ENCODE peak calls at places on chromosomes 4 and X, in seven cellular contexts. G, J, E, S, Y, B and O are unnamed samples.
A peak's percentile ranks its signal among the peaks of the same experiment; 100 is the strongest.

GRCh38 chr4:183147191-183147590 is 48.1 kb downstream of the WWC2 start:
- DNase-seq in G (no peak), J (no peak), E (no peak), S (no peak), Y (no peak), B (no peak), O (no peak)

GRCh38 chr4:121266982-121267381 is 102.9 kb upstream of the TNIP3 start:
- DNase-seq in G (no peak), J (no peak), E (no peak), S (no peak), Y (no peak), B (no peak), O (no peak)

GRCh38 chrX:110421499-110422455 is 63.1 kb downstream of the RTL9 start:
- DNase-seq in G (no peak), J (no peak), E (no peak), S (no peak), Y (no peak), B (no peak), O (no peak)

GRCh38 chr4:141154725-141155124 is 21.5 kb upstream of the RNF150 start:
- DNase-seq in G (no peak), J (no peak), E (no peak), S (no peak), Y (no peak), B (no peak), O (no peak)

GRCh38 chr4:163702736-163703135 is 208.2 kb downstream of the TMA16 start:
- DNase-seq in G (no peak), J (no peak), E (no peak), S (no peak), Y (no peak), B (no peak), O (no peak)

GRCh38 chrX:38327775-38328081 is 419 bp upstream of the RPGR start:
- DNase-seq in G (no peak), J (no peak), E (no peak), S (no peak), Y (no peak), B (no peak), O (no peak)

GRCh38 chr4:88002786-88003185 is 4.6 kb upstream of the PKD2 start:
- DNase-seq in G (no peak), J (no peak), E (no peak), S (no peak), Y (no peak), B (no peak), O (no peak)

GRCh38 chr4:57044279-57044678 is 65.6 kb downstream of the POLR2B start:
- DNase-seq in G (no peak), J (no peak), E (no peak), S (no peak), Y (no peak), B (no peak), O (no peak)

GRCh38 chr4:5118091-5118786 is 67.0 kb downstream of the STK32B start:
- DNase-seq in G (no peak), J (no peak), E (no peak), S (no peak), Y (no peak), B (no peak), O (no peak)

GRCh38 chr4:166546009-166546408 is 673.0 kb downstream of the TLL1 start:
- DNase-seq in G (no peak), J (no peak), E (no peak), S (no peak), Y (no peak), B (no peak), O (no peak)

GRCh38 chr4:163622351-163623051 is 128.0 kb downstream of the TMA16 start:
- DNase-seq in G (no peak), J (no peak), E (no peak), S (no peak), Y (no peak), B (no peak), O (no peak)

GRCh38 chrX:57772637-57773036 is 92.6 kb upstream of the NLRP2B start:
- DNase-seq in G (no peak), J (no peak), E (no peak), S (no peak), Y (no peak), B (no peak), O (no peak)

GRCh38 chrX:115564243-115564642 is 3.3 kb downstream of the PLS3 start:
- DNase-seq in G (no peak), J (no peak), E (no peak), S (peak; percentile 37), Y (no peak), B (no peak), O (no peak)

GRCh38 chr4:81724925-81725329 is 253.2 kb upstream of the RASGEF1B start:
- DNase-seq in G (peak; percentile 72), J (no peak), E (peak; percentile 57), S (no peak), Y (no peak), B (no peak), O (no peak)

GRCh38 chr4:54941994-54942552 is 183.3 kb downstream of the KDR start:
- DNase-seq in G (no peak), J (no peak), E (no peak), S (peak; percentile 99), Y (no peak), B (no peak), O (no peak)

GRCh38 chrX:126733874-126734273 is 85.7 kb upstream of the PRR32 start:
- DNase-seq in G (no peak), J (no peak), E (no peak), S (no peak), Y (no peak), B (no peak), O (no peak)

GRCh38 chr4:152738812-152739211 is 40.7 kb downstream of the TIGD4 start:
- DNase-seq in G (no peak), J (no peak), E (no peak), S (no peak), Y (no peak), B (no peak), O (no peak)

GRCh38 chr4:61583696-61584095 is 383.6 kb downstream of the ADGRL3 start:
- DNase-seq in G (no peak), J (no peak), E (no peak), S (no peak), Y (no peak), B (no peak), O (no peak)

GRCh38 chrX:5236096-5236495 is 992.6 kb downstream of the NLGN4X start:
- DNase-seq in G (no peak), J (no peak), E (no peak), S (no peak), Y (no peak), B (peak; percentile 1), O (no peak)

GRCh38 chr4:7974425-7974824 is 34.8 kb upstream of the AFAP1 start:
- DNase-seq in G (no peak), J (no peak), E (no peak), S (no peak), Y (no peak), B (no peak), O (no peak)

GRCh38 chr4:80098635-80099034 is 25.6 kb upstream of the ANTXR2 start:
- DNase-seq in G (no peak), J (no peak), E (no peak), S (no peak), Y (no peak), B (no peak), O (no peak)

GRCh38 chrX:18424482-18425198 is 768 bp upstream of the CDKL5 start:
- DNase-seq in G (peak; percentile 49), J (no peak), E (no peak), S (peak; percentile 41), Y (no peak), B (peak; percentile 28), O (no peak)

GRCh38 chrX:10576777-10577444 is 43.5 kb downstream of the MID1 start:
- DNase-seq in G (no peak), J (no peak), E (no peak), S (peak; percentile 84), Y (no peak), B (no peak), O (no peak)

GRCh38 chr4:78477276-78477675 is 74.3 kb upstream of the ANXA3 start:
- DNase-seq in G (no peak), J (no peak), E (no peak), S (peak; percentile 22), Y (no peak), B (no peak), O (no peak)
- TF ChIP-seq POLR2A in G (no peak), J (no peak), E (no peak), S (no peak), Y (no peak), B (no peak), O (no peak)

GRCh38 chrX:103554687-103555417 is 30.5 kb upstream of the TCEAL4 start:
- DNase-seq in G (peak; percentile 41), J (no peak), E (no peak), S (peak; percentile 67), Y (no peak), B (no peak), O (peak; percentile 24)
- TF ChIP-seq POLR2A in G (no peak), J (no peak), E (no peak), S (no peak), Y (no peak), B (no peak), O (peak; percentile 61)

DNA sequence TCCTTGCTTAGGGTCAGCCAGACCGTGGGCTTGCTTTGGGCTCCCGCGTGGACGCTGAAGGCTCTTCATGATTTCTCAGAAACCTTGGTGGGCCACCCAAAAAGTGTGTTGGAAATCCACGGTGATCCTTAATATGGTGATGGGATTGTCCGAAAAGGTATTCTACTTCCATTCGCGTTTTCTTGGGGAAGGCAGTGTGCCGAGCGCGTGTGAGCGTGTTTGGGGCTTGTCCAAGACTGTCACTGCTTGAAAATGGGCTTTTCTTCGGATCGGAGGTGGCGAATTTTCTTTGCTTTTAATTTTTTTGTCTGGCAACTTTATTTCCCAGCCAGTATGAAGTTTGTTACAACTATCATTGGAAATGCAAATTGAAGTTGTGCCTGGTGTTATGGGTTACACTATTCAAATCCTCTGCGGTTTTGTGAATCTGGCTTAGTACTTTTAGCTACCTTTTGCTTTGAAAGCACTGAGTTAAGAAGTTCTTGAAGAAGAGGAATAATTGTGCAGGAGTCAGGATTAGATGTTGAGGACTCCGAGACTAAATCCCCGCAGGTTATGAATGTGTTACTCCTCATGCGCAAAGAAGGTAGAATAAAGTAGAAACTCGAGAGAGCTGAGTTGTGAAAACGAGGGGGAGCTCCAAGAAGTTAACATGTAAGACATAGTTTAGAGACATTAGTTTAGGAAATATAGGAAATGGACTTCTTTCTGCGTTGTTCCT is 3.2 kb downstream of the SPRY1 start:
- DNase-seq in G (no peak), J (no peak), E (no peak), S (peak; percentile 42), Y (no peak), B (no peak), O (no peak)
- TF ChIP-seq POLR2A in G (no peak), J (no peak), E (no peak), S (no peak), Y (no peak), B (no peak), O (no peak)

GRCh38 chr4:15075875-15076274 is 73.6 kb downstream of the CPEB2 start:
- DNase-seq in G (no peak), J (no peak), E (no peak), S (no peak), Y (no peak), B (no peak), O (no peak)

GRCh38 chr4:15078682-15079642 is 76.7 kb downstream of the CPEB2 start:
- DNase-seq in G (no peak), J (no peak), E (no peak), S (no peak), Y (no peak), B (no peak), O (no peak)

DNA sequence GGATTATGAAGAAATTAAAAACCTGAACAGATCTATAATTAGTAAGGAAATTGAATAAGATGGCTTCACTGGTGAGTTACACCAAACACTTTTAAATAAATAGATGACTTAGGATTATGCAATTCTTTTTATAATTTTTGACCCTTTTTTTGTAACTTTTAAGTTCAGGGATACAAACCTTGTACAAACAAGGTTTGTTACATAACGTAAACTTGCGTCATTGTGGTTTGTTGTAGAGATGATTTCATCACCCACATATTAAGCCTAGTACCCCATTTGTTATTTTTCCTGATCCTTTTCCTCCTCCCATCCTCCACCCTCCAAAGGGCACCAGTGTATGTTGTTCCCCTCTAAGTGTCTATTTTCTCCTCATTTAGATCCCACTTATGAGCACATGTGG is 75.7 kb downstream of the CPEB2 start:
- DNase-seq in G (no peak), J (no peak), E (no peak), S (no peak), Y (no peak), B (no peak), O (no peak)
- TF ChIP-seq POLR2A in G (no peak), J (no peak), E (no peak), S (no peak), Y (no peak), B (no peak), O (no peak)